ENCODE peak calls at places on chromosomes 3 and 15, in four cellular contexts. B is K562, Q is GM12878, N is HL-60. M is an unnamed sample.

GRCh38 chr3:158105124-158105709 is 1.0 kb downstream of the SHOX2 start:
- DNase-seq in B (peak; percentile 47), Q (no peak), N (no peak), M (no peak)

GRCh38 chr3:165712382-165712781 is 124.8 kb downstream of the BCHE start:
- DNase-seq in B (no peak), Q (no peak), N (no peak), M (no peak)

GRCh38 chr3:122189357-122189756 is 5.9 kb downstream of the CASR start:
- DNase-seq in B (no peak), Q (no peak), N (no peak), M (no peak)

GRCh38 chr15:89492111-89492641 is 4.2 kb downstream of the RHCG start:
- DNase-seq in B (no peak), Q (no peak), N (peak; percentile 12), M (no peak)

GRCh38 chr15:44598066-44598465 is 61.1 kb downstream of the EIF3J start:
- DNase-seq in B (no peak), Q (no peak), N (no peak), M (no peak)

GRCh38 chr15:98067339-98067738 is 106.8 kb downstream of the ARRDC4 start:
- DNase-seq in B (no peak), Q (no peak), N (no peak), M (no peak)

GRCh38 chr3:195001261-195001660 is 269.7 kb downstream of the XXYLT1 start:
- DNase-seq in B (no peak), Q (no peak), N (no peak), M (no peak)

GRCh38 chr15:96732704-96733103 is 402.2 kb downstream of the NR2F2 start:
- DNase-seq in B (no peak), Q (no peak), N (no peak), M (no peak)

GRCh38 chr15:78000089-78000926 is 77.2 kb downstream of the TBC1D2B start:
- DNase-seq in B (peak; percentile 57), Q (no peak), N (peak; percentile 85), M (peak; percentile 85)

GRCh38 chr3:52437326-52438103 is 7.4 kb downstream of the SEMA3G start:
- DNase-seq in B (no peak), Q (no peak), N (no peak), M (no peak)

GRCh38 chr15:94168250-94168649 is 63.1 kb upstream of the MCTP2 start:
- DNase-seq in B (peak; percentile 7), Q (no peak), N (peak; percentile 20), M (no peak)

GRCh38 chr15:56428821-56429458 is 36.0 kb downstream of the MNS1 start:
- DNase-seq in B (peak; percentile 36), Q (peak; percentile 7), N (no peak), M (no peak)

GRCh38 chr15:59828871-59829270 is 139.8 kb upstream of the BNIP2 start:
- DNase-seq in B (no peak), Q (no peak), N (no peak), M (no peak)

GRCh38 chr3:151835751-151836550 is 22.0 kb downstream of the AADAC start:
- DNase-seq in B (no peak), Q (no peak), N (peak; percentile 41), M (no peak)

GRCh38 chr15:23484870-23485269 is 37.8 kb upstream of the GOLGA6L2 start:
- DNase-seq in B (no peak), Q (no peak), N (no peak), M (no peak)

GRCh38 chr3:177603137-177603603 is 405.9 kb upstream of the TBL1XR1 start:
- DNase-seq in B (no peak), Q (no peak), N (peak; percentile 58), M (no peak)
- TF ChIP-seq POLR2AphosphoS5 in B (no peak), Q (no peak), N (no peak), M (no peak)

DNA sequence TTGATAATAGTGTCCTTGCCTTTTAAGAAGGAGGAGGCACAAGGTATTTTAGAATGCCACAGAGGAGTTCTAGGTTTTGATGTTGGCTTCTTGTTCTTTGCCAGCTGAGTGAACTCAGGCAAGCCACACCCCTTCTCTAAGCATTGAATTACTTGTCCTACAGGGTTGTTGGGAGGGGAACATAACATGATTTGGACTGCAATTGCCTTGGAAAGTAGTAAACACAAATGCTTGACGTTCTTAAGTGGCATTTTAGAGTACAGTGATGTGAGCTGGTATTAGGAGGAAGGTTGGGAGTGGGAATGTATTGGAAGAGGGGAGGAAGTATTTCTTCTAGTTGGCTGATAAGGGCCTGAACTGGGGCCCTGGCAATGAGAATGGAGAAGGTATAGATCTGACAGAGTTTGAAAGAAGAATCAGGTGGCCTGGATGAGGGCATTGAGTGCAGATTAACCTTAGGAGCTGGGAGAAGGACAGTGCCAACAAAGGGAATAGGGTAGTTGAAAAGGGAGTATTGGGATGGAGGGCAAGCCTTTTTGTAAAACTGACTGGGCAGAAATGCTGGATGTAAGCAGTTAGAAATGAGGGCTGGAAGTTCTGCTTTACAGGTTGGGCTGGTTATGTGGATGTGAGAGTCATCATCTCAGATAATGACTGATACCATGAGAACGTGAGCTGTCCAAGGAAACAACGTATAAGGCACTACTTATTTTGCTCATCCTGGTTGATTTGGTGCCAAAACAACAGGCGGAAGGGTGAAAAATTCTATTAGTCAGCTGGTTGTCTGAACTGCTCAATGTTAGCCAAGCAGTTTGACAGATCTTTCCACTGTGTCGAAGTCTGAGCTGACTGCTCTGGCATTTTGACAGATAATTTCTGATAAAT is 16.7 kb downstream of the KAT2B start:
- DNase-seq in B (no peak), Q (no peak), N (no peak), M (no peak)
- TF ChIP-seq SPI1 in B (no peak), Q (no peak), N (no peak), M (peak; percentile 59)

GRCh38 chr3:7577513-7577912 is 716.6 kb downstream of the GRM7 start:
- DNase-seq in B (no peak), Q (no peak), N (no peak), M (no peak)
- TF ChIP-seq POLR2AphosphoS5 in B (no peak), Q (no peak), N (no peak), M (no peak)

GRCh38 chr3:111676177-111677021 is 81.3 kb upstream of the ZBED2 start:
- DNase-seq in B (no peak), Q (no peak), N (no peak), M (no peak)
- TF ChIP-seq SPI1 in B (no peak), Q (no peak), N (no peak), M (no peak)

GRCh38 chr3:196098365-196098764 is 16.5 kb upstream of the TFRC start:
- DNase-seq in B (no peak), Q (no peak), N (no peak), M (no peak)

GRCh38 chr3:196097373-196098154 is 15.7 kb upstream of the TFRC start:
- DNase-seq in B (no peak), Q (no peak), N (no peak), M (no peak)

GRCh38 chr3:196093271-196094111 is 11.6 kb upstream of the TFRC start:
- DNase-seq in B (no peak), Q (no peak), N (peak; percentile 75), M (no peak)

DNA sequence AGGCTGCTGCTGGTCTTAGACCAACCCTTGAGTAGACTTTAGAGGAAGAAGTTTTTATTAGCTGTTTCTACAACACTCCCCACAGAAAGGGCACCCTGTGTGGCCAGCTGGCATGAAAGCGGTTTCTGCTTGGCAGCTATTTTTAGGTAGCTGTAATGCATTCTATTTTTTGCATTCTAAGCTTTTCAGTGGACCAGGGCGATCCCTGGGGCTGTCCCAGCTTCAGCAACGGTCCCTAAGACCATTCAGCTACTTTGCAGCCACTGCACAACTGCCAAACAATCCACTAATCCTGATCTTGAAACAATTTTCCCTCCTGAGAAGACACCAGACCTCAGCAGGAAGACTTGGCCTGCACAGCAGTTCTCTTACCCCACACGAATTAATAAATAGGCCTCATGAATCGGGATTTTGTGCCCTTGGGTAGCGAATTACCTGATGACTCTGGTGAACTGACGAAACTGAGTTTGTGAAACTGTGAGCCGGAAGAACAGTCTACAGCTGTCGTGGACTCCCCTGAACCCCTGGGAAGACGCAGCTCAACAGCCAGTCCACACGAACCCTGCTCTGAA is 14.6 kb upstream of the TFRC start:
- DNase-seq in B (no peak), Q (peak; percentile 87), N (peak; percentile 83), M (no peak)
- TF ChIP-seq POLR2AphosphoS5 in B (no peak), Q (no peak), N (no peak), M (no peak)

GRCh38 chr15:68479870-68480269 is 47.9 kb upstream of the ITGA11 start:
- DNase-seq in B (no peak), Q (no peak), N (no peak), M (no peak)
- TF ChIP-seq SPI1 in B (no peak), Q (no peak), N (no peak), M (no peak)

DNA sequence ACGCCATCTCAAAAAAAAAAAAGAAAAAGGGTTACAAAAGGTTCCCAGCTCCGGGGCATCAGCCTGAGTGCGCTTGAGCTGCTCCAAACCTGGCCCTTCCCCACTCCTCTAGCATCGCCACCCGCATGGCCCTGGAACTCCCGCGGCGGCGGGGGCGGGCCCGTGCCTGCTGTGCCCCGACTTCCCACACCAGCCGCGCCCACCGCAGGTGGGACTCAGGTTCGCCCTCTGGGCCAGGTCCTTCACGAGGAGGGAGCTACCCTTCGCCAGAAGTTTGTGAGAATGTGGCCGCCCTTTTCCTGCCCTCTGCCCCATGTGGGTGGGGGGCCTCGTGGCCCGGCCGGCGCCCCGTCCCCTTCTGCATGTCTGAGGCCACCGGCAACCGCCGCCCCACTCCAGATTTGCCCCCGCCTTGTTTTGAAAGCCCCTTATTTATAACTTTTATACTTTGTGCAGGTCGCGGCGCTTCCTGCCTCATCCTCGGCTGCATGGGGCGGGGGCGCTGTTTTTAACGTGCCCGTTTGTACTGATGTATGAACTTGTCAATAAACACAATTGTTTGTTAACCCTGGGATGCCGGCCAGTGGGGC is 507 bp upstream of the JMJD7 start:
- DNase-seq in B (no peak), Q (no peak), N (no peak), M (no peak)
- TF ChIP-seq POLR2AphosphoS5 in B (no peak), Q (no peak), N (no peak), M (no peak)

GRCh38 chr3:143001034-143001368 is 369 bp upstream of the U2SURP start:
- DNase-seq in B (no peak), Q (no peak), N (peak; percentile 79), M (peak; percentile 51)
- TF ChIP-seq SPI1 in B (no peak), Q (no peak), N (no peak), M (no peak)

GRCh38 chr15:99213187-99213811 is 36.1 kb downstream of the TTC23 start:
- DNase-seq in B (peak; percentile 52), Q (peak; percentile 4), N (peak; percentile 58), M (peak; percentile 33)
- TF ChIP-seq POLR2AphosphoS5 in B (no peak), Q (no peak), N (no peak), M (no peak)